ENCODE peak calls at places on chromosomes 2 and 18, in four cellular contexts. R is heart left ventricle, L is IMR-90, J is Peyer's patch. U is an unnamed sample.
A peak's percentile ranks its signal among the peaks of the same experiment; 100 is the strongest.

GRCh38 chr18:11362856-11363255 is 213.5 kb upstream of the PIEZO2 start:
- DNase-seq in R (no peak), J (no peak), L (no peak), U (no peak)

GRCh38 chr18:57859314-57859713 is 56.2 kb upstream of the ATP8B1 start:
- DNase-seq in R (no peak), L (no peak), J (no peak), U (peak; percentile 75)

GRCh38 chr2:20241973-20242726 is 17.2 kb upstream of the SDC1 start:
- DNase-seq in J (no peak), R (no peak), L (no peak), U (peak; percentile 75)

GRCh38 chr2:198517961-198518360 is 713.6 kb downstream of the PLCL1 start:
- DNase-seq in R (no peak), J (no peak), L (no peak), U (no peak)

GRCh38 chr18:75638597-75639467 is 211.3 kb upstream of the SMIM21 start:
- DNase-seq in R (peak; percentile 52), J (no peak), L (peak; percentile 60), U (peak; percentile 90)

GRCh38 chr18:6521804-6522418 is 107.2 kb upstream of the L3MBTL4 start:
- DNase-seq in L (peak; percentile 47), R (no peak), J (peak; percentile 68), U (no peak)

GRCh38 chr18:11741505-11742145 is 52.6 kb downstream of the GNAL start:
- DNase-seq in J (no peak), R (no peak), L (no peak), U (no peak)

GRCh38 chr2:226088366-226088674 is 688.8 kb downstream of the NYAP2 start:
- DNase-seq in L (no peak), R (no peak), J (no peak), U (no peak)

GRCh38 chr18:60421356-60422118 is 49.0 kb upstream of the MC4R start:
- DNase-seq in J (no peak), L (no peak), R (no peak), U (no peak)

GRCh38 chr2:62202019-62202722 is 6.3 kb downstream of the B3GNT2 start:
- DNase-seq in J (no peak), L (no peak), R (no peak), U (no peak)
- H3K4me1 ChIP-seq in J (no peaks in the 10 kb centered on the region), L (peaks cover 6% of the 10 kb centered on the region), R (no peaks in the 10 kb centered on the region), U (peaks cover 81% of the 10 kb centered on the region)

DNA sequence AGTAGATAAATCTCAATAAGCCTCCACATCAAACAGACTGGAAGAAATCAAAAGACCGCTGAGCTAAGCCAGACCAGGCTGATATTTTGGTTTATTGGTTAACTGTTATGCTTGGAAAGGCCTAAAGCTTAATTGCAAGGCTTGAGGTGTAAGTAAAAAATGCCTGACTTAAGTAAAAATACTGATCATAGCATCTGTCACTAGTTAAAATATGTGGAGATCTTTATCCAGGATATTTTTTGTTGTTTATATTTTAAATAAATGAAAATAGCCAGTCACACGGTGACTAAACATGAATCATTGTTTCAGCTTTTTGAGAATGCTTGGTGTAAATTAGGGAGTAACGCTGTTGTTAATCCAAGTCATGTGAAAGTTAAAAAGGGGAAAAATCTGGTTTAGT is 127.9 kb downstream of the THADA start:
- DNase-seq in J (no peak), R (no peak), L (peak; percentile 63), U (no peak)
- TF ChIP-seq POLR2A in J (no peak), R (no peak), L (no peak), U (no peak)

DNA sequence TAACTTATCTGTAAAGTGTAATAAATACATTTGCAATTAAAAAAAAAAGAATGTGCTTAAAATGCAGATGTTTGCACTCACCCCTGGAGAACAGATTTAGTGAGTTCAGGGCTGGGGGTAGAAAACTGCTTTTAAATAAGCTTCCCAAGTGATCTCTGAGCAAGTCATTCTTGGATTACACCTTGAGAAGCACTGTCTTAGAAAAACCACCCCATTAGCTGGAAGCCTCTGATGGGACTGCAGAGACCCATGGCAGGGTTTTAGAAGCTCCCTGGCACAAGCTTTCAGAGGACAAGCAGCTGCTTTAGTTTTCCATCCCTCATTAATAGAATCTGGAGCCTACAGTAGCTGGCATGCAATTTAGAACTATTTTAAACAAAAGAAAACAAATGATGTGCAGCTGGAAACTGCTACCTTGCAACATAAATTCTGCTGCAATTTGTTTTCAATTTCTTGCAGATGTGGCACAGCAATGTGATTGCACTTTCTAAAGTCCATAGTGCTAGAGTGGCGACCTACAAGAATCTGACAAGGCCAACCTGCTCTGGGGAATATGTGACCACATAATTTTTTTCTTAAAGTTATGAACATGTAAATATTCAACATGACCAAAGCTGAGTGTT is 141.5 kb downstream of the CDC42EP3 start:
- DNase-seq in J (no peak), R (no peak), L (peak; percentile 20), U (no peak)
- H3K4me1 ChIP-seq in J (no peaks in the 10 kb centered on the region), R (no peaks in the 10 kb centered on the region), L (peaks cover 6% of the 10 kb centered on the region), U (peaks cover 46% of the 10 kb centered on the region)

GRCh38 chr2:240453461-240454030 is 18.1 kb downstream of the GPC1 start:
- DNase-seq in J (no peak), L (no peak), R (peak; percentile 19), U (no peak)

GRCh38 chr2:240454031-240454901 is 18.8 kb downstream of the GPC1 start:
- DNase-seq in J (no peak), L (no peak), R (peak; percentile 28), U (no peak)

GRCh38 chr2:240451108-240451611 is 15.7 kb downstream of the GPC1 start:
- DNase-seq in L (no peak), R (peak; percentile 44), J (no peak), U (no peak)

GRCh38 chr2:240451791-240452470 is 16.5 kb downstream of the GPC1 start:
- DNase-seq in R (peak; percentile 21), J (no peak), L (no peak), U (no peak)

DNA sequence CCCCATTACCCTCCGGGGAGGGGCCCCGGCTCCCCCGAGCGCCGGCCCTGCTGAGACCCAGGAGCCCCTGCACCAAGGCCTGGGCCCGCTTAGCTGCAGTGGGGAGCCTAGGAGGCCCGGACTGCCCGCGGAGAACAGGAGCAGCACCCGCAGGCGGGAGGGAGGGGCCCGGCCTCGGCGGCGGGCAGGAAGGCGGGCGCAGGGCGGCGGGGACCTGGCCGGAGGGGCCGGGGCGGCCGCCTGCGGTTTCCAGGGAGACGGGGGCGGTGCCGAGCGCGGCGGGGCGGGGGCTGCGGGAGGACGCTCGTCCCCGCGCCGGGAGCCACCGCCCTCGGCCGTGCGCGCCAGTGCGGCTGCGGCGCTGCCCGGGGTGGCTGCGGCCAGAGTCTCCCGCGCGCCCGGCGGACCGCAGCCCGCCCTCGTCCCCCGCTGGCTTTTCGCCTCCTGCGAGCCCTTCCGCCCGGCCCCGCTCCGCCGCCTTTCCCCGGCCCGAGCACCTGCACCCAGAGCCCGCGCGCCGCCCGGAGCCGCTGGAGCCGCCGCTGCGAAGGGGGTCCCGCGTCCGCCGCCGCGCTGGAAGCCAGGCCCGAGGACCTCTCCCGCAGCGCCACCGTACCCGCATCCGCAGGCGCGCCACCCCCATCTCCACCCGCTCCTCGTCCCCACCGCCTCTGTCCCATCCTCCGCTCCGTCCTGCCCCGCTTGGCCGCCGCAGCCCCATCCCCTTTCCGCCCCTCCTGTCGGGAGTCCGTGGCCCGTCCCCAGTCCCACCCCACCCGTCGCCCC is 17.2 kb downstream of the GPC1 start:
- DNase-seq in R (peak; percentile 70), J (peak; percentile 62), L (peak; percentile 35), U (no peak)
- TF ChIP-seq POLR2A in R (no peak), J (no peak), L (peak; percentile 28), U (no peak)

GRCh38 chr2:15733867-15734765 is 142.4 kb downstream of the DDX1 start:
- DNase-seq in R (no peak), L (peak; percentile 6), J (peak; percentile 28), U (no peak)
- H3K4me1 ChIP-seq in R (peaks cover 9% of the 10 kb centered on the region), L (peaks cover 2% of the 10 kb centered on the region), J (no peaks in the 10 kb centered on the region), U (peaks cover 58% of the 10 kb centered on the region)

GRCh38 chr2:98505991-98506664 is 61.5 kb downstream of the INPP4A start:
- DNase-seq in R (no peak), J (no peak), L (no peak), U (no peak)

GRCh38 chr2:98504386-98505109 is 59.9 kb downstream of the INPP4A start:
- DNase-seq in J (no peak), R (peak; percentile 51), L (no peak), U (no peak)

GRCh38 chr2:98503481-98504096 is 58.9 kb downstream of the INPP4A start:
- DNase-seq in R (no peak), J (no peak), L (peak; percentile 50), U (no peak)

GRCh38 chr2:98507461-98507860 is 62.8 kb downstream of the INPP4A start:
- DNase-seq in L (no peak), R (no peak), J (no peak), U (peak; percentile 57)

GRCh38 chr2:98505311-98505808 is 60.7 kb downstream of the INPP4A start:
- DNase-seq in R (peak; percentile 62), J (peak; percentile 66), L (no peak), U (no peak)
- TF ChIP-seq POLR2A in R (no peak), J (no peak), L (no peak), U (no peak)

U was measured in esophagus muscularis mucosa.